ENCODE peak calls at places on chromosomes 11 and 22, in six cellular contexts. H is kidney; C is kidney epithelial cell; N is AG10803; E is astrocyte of the spinal cord; V is CD8-positive, alpha-beta memory T cell. G is an unnamed sample.

GRCh38 chr11:119615003-119615878 is 113.8 kb downstream of the NECTIN1 start:
- DNase-seq in H (no peak), C (peak), N (peak), E (peak), V (no peak), G (peak)

GRCh38 chr22:38715852-38716251 is 10.1 kb downstream of the GTPBP1 start:
- DNase-seq in H (no peak), C (no peak), N (no peak), E (no peak), V (no peak), G (no peak)

GRCh38 chr11:80227915-80228314 is 787.1 kb upstream of the TENM4 start:
- DNase-seq in H (no peak), C (no peak), N (no peak), E (no peak), V (no peak), G (no peak)

GRCh38 chr11:57566564-57567209 is 785 bp downstream of the UBE2L6 start:
- DNase-seq in H (no peak), C (no peak), N (peak), E (no peak), V (no peak), G (no peak)

GRCh38 chr11:12800032-12800671 is 125.9 kb downstream of the TEAD1 start:
- DNase-seq in H (no peak), C (peak), N (no peak), E (peak), V (no peak), G (no peak)

GRCh38 chr11:123560001-123560400 is 94.4 kb downstream of the SCN3B start:
- DNase-seq in H (peak), C (no peak), N (peak), E (peak), V (no peak), G (no peak)

GRCh38 chr11:61769169-61769920 is 16.9 kb downstream of the MYRF start:
- DNase-seq in H (no peak), C (no peak), N (no peak), E (peak), V (no peak), G (no peak)

GRCh38 chr11:16632295-16633200 is 105.9 kb upstream of the C11orf58 start:
- DNase-seq in H (no peak), C (no peak), N (peak), E (peak), V (no peak), G (no peak)

GRCh38 chr11:19934828-19935259 is 222.2 kb downstream of the NAV2 start:
- DNase-seq in H (no peak), C (no peak), N (peak), E (peak), V (no peak), G (no peak)

GRCh38 chr22:27460596-27461347 is 340.8 kb downstream of the MN1 start:
- DNase-seq in H (no peak), C (no peak), N (peak), E (peak), V (no peak), G (no peak)

GRCh38 chr11:70951139-70951804 is 301.1 kb downstream of the SHANK2 start:
- DNase-seq in H (peak), C (no peak), N (no peak), E (no peak), V (no peak), G (no peak)

GRCh38 chr11:82754410-82754809 is 20.7 kb upstream of the FAM181B start:
- DNase-seq in H (no peak), C (no peak), N (no peak), E (no peak), V (no peak), G (no peak)

GRCh38 chr11:100930185-100930778 is 199.3 kb downstream of the PGR start:
- DNase-seq in H (no peak), C (no peak), N (peak), E (peak), V (no peak), G (no peak)

GRCh38 chr11:61711493-61711892 is 31.3 kb downstream of the DAGLA start:
- DNase-seq in H (no peak), C (no peak), N (no peak), E (no peak), V (no peak), G (no peak)

GRCh38 chr11:10856689-10857603 is 907 bp downstream of the ZBED5 start:
- DNase-seq in H (no peak), C (no peak), N (peak), E (peak), V (no peak), G (peak)

GRCh38 chr11:10824888-10825287 is 16.2 kb upstream of the EIF4G2 start:
- DNase-seq in H (no peak), C (no peak), N (no peak), E (no peak), V (no peak), G (no peak)

GRCh38 chr11:79439430-79439892 is 1.4 kb downstream of the TENM4 start:
- DNase-seq in H (no peak), C (no peak), N (peak), E (peak), V (no peak), G (no peak)

GRCh38 chr11:123241874-123242538 is 47.0 kb upstream of the CLMP start:
- DNase-seq in H (no peak), C (no peak), N (no peak), E (no peak), V (no peak), G (no peak)

GRCh38 chr11:16883179-16883578 is 131.0 kb downstream of the PLEKHA7 start:
- DNase-seq in H (no peak), C (no peak), N (no peak), E (no peak), V (no peak), G (no peak)

GRCh38 chr22:34333285-34333684 is 413.0 kb upstream of the LARGE1 start:
- DNase-seq in H (no peak), C (no peak), N (no peak), E (no peak), V (no peak), G (no peak)

GRCh38 chr11:123251656-123252344 is 56.8 kb upstream of the CLMP start:
- DNase-seq in H (peak), C (no peak), N (peak), E (no peak), V (no peak), G (no peak)

GRCh38 chr11:88552377-88553029 is 215.0 kb upstream of the CTSC start:
- DNase-seq in H (no peak), C (no peak), N (peak), E (no peak), V (peak), G (peak)

GRCh38 chr11:119432484-119433368 is 9.8 kb upstream of the THY1 start:
- DNase-seq in H (no peak), C (peak), N (peak), E (peak), V (no peak), G (no peak)

GRCh38 chr11:92267968-92268367 is 43.4 kb downstream of the FAT3 start:
- DNase-seq in H (no peak), C (no peak), N (no peak), E (no peak), V (no peak), G (no peak)

GRCh38 chr11:128745296-128746183 is 51.7 kb downstream of the FLI1 start:
- DNase-seq in H (no peak), C (no peak), N (peak), E (peak), V (no peak), G (no peak)

GRCh38 chr11:60880635-60881282 is 13.4 kb downstream of the ZP1 start:
- DNase-seq in H (no peak), C (no peak), N (no peak), E (no peak), V (no peak), G (no peak)

GRCh38 chr22:24752091-24752623 is 22.4 kb downstream of the PIWIL3 start:
- DNase-seq in H (no peak), C (no peak), N (no peak), E (no peak), V (no peak), G (no peak)

GRCh38 chr22:49214976-49215375 is 612.7 kb downstream of the BRD1 start:
- DNase-seq in H (peak), C (no peak), N (no peak), E (no peak), V (no peak), G (no peak)

GRCh38 chr11:8097062-8097814 is 16.2 kb downstream of the TUB start:
- DNase-seq in H (no peak), C (no peak), N (no peak), E (no peak), V (no peak), G (no peak)

GRCh38 chr11:65041206-65042035 is at the start of gene SAC3D1:
- DNase-seq in H (no peak), C (peak), N (no peak), E (no peak), V (peak), G (no peak)

GRCh38 chr11:19380375-19380774 is 139.6 kb upstream of the E2F8 start:
- DNase-seq in H (no peak), C (peak), N (peak), E (peak), V (no peak), G (no peak)

DNA sequence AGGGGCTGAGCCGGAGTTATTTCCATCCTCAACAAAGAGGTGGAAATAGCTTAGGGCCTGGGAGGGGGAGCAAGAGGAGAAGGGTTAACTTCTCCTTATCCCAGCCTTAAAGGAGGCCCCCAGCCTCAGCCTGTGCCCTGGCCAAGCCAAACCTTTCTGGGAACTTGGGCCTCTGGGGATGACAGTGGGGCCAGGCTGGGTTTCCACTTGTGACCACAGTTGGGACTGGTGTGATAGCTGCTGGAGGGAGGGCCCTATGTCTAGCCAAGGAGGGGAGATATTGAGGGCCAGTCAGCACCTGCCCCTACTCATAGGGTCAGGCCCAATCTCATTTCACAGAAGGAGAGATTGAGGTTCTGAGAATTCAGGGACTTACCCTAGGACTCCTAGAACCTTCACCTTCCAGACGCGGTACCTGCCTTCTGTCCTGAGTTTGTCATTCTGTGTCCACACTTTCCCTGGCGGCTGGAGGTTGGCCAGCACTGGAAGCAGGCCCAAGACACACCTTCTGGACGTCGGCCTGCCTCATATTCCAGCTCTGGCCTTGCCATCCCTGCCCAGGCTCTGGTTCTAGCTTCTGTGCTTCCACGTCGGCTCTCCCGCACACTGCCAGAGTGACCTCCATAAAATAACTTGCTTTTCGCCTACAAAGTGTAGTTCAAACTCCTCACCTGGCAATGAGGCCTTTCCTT is 3.1 kb downstream of the RELT start:
- DNase-seq in H (no peak), C (no peak), N (no peak), E (no peak), V (no peak), G (no peak)
- H3K4me3 ChIP-seq in H (no peak), C (no peak), N (no peak), E (no peak), V (no peak), G (peak)

GRCh38 chr11:69664103-69664775 is 10.9 kb downstream of the LTO1 start:
- DNase-seq in H (peak), C (no peak), N (no peak), E (no peak), V (no peak), G (no peak)
- H3K4me3 ChIP-seq in H (no peak), C (no peak), N (no peak), E (no peak), V (no peak), G (no peak)

GRCh38 chr22:33303109-33303508 is 244.9 kb upstream of the SYN3 start:
- DNase-seq in H (no peak), C (no peak), N (no peak), E (no peak), V (no peak), G (no peak)

GRCh38 chr22:33302549-33302948 is 244.4 kb upstream of the SYN3 start:
- DNase-seq in H (no peak), C (no peak), N (no peak), E (no peak), V (no peak), G (no peak)

GRCh38 chr22:33300165-33300564 is 242.0 kb upstream of the SYN3 start:
- DNase-seq in H (no peak), C (no peak), N (no peak), E (no peak), V (no peak), G (peak)

GRCh38 chr22:33299245-33299956 is 241.2 kb upstream of the SYN3 start:
- DNase-seq in H (no peak), C (peak), N (no peak), E (no peak), V (no peak), G (peak)

DNA sequence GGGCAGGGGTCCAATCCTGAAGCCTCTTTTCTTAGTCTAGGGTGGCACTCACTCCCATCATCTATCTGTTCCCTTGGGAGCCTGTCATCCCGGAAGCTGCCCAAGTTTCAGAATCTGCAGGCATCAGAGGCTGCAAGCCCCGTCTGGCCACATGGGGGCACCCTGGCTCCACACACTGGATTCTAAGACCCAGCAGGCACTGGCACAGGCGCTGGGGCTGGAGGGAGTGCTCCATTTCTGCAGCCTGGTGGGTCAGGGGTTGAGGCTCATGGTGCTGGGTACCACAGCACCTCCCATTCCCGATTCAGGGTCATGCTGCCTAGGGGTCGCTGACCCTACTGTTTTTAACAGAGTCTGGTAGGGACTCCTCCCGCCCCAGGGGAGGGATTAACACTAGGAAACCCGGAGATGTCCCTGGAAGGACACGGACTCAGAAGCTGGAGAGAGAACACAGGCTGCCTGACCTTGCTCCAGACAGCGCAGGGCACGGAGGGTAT is 243.9 kb upstream of the SYN3 start:
- DNase-seq in H (peak), C (no peak), N (peak), E (peak), V (peak), G (peak)
- H3K4me3 ChIP-seq in H (peak), C (no peak), N (peak), E (no peak), V (no peak), G (no peak)

DNA sequence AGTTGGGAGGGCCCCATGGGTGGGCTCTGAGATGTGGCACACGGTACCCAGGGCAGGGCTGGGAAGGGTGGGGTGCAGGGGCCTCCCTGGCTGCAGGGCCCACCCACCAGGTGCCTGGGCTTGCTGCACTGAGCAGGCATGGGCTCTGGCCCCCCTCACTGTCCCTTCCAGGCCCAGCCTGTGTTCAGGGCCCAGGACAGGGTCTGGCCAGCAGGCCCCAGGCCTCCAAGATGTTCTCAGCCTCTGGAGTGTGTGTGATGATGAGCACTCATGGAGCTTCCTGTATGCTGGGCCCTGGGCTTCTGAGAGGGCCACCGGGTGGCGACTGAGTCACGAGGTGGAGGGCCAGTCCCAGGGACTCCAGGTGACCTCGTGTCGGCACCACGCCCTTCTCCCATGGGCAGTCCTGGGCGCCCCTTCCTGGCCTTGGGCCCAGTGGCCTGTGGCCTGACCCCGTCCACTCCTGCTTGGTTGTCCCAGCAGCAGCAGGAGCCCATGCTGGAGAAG is 55.9 kb upstream of the CCDC188 start:
- DNase-seq in H (no peak), C (no peak), N (peak), E (no peak), V (no peak), G (no peak)
- H3K4me3 ChIP-seq in H (peak), C (peak), N (peak), E (peak), V (peak), G (peak)

GRCh38 chr11:111981270-111981669 is 43.9 kb upstream of the DLAT start:
- DNase-seq in H (no peak), C (no peak), N (no peak), E (no peak), V (no peak), G (no peak)

GRCh38 chr11:111980062-111980461 is 42.9 kb downstream of the DIXDC1 start:
- DNase-seq in H (no peak), C (no peak), N (no peak), E (no peak), V (no peak), G (no peak)

GRCh38 chr11:111983187-111983986 is 41.8 kb upstream of the DLAT start:
- DNase-seq in H (peak), C (no peak), N (no peak), E (peak), V (no peak), G (no peak)

GRCh38 chr11:111982532-111983186 is 42.5 kb upstream of the DLAT start:
- DNase-seq in H (no peak), C (no peak), N (no peak), E (no peak), V (no peak), G (no peak)

DNA sequence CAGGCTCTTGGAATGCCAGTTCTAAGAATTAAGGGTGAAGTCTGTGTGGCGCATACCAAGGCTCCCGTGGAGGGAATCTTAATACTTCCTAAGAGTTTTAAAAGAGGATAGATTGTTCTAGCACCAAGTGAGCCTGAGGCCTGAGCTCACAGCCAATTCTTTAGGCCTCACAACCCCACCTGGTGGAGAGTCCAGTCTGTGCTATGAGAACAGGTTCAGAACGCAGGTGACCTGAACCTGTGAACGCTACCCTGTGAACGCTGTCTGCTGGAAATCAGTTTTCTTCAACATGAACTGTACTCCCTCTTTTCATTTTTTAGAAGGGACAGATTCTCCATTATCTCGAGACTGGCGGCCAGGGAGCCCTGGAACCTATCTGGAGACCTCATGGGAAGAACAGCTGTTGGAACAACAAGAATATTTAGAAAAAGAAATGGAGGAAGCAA is 43.2 kb upstream of the DLAT start:
- DNase-seq in H (no peak), C (peak), N (peak), E (peak), V (peak), G (peak)
- H3K4me3 ChIP-seq in H (peak), C (no peak), N (no peak), E (no peak), V (no peak), G (no peak)

GRCh38 chr22:42773161-42773560 is 52.5 kb upstream of the A4GALT start:
- DNase-seq in H (no peak), C (no peak), N (no peak), E (no peak), V (no peak), G (no peak)
- H3K4me3 ChIP-seq in H (no peak), C (no peak), N (no peak), E (no peak), V (no peak), G (no peak)

G was measured in GM12878.